ENCODE peak calls at places on chromosomes 13 and 19, in six cellular contexts. One of them, this sample, is unnamed.

GRCh38 chr13:46492946-46493345 is 60.0 kb upstream of the LRCH1 start:
- DNase-seq in activated T-cell treated with anti-CD3 and anti-CD28 coated beads for 24 hours: no peak
- DNase-seq in T-cell: peak
- DNase-seq in tibial nerve: peak
- DNase-seq in cortex of kidney: no peak
- DNase-seq in MCF 10A: peak
- DNase-seq in this sample: no peak

GRCh38 chr19:4654437-4655361 is 15.4 kb downstream of the TNFAIP8L1 start:
- DNase-seq in activated T-cell treated with anti-CD3 and anti-CD28 coated beads for 24 hours: no peak
- DNase-seq in T-cell: no peak
- DNase-seq in tibial nerve: no peak
- DNase-seq in cortex of kidney: no peak
- DNase-seq in MCF 10A: no peak
- DNase-seq in this sample: no peak

GRCh38 chr19:18749362-18750231 is 41.5 kb downstream of the COMP start:
- DNase-seq in activated T-cell treated with anti-CD3 and anti-CD28 coated beads for 24 hours: no peak
- DNase-seq in T-cell: no peak
- DNase-seq in tibial nerve: no peak
- DNase-seq in cortex of kidney: no peak
- DNase-seq in MCF 10A: no peak
- DNase-seq in this sample: no peak

GRCh38 chr19:30393046-30393445 is 20.9 kb downstream of the ZNF536 start:
- DNase-seq in activated T-cell treated with anti-CD3 and anti-CD28 coated beads for 24 hours: no peak
- DNase-seq in T-cell: no peak
- DNase-seq in tibial nerve: no peak
- DNase-seq in cortex of kidney: no peak
- DNase-seq in MCF 10A: no peak
- DNase-seq in this sample: no peak

GRCh38 chr19:42286349-42287016 is 15.4 kb upstream of the PRR19 start:
- DNase-seq in activated T-cell treated with anti-CD3 and anti-CD28 coated beads for 24 hours: no peak
- DNase-seq in T-cell: no peak
- DNase-seq in tibial nerve: no peak
- DNase-seq in cortex of kidney: no peak
- DNase-seq in MCF 10A: no peak
- DNase-seq in this sample: peak

GRCh38 chr13:72141845-72142470 is 275.0 kb upstream of the DACH1 start:
- DNase-seq in activated T-cell treated with anti-CD3 and anti-CD28 coated beads for 24 hours: no peak
- DNase-seq in T-cell: no peak
- DNase-seq in tibial nerve: no peak
- DNase-seq in cortex of kidney: no peak
- DNase-seq in MCF 10A: peak
- DNase-seq in this sample: no peak

GRCh38 chr13:46983881-46984280 is 87.0 kb upstream of the HTR2A start:
- DNase-seq in activated T-cell treated with anti-CD3 and anti-CD28 coated beads for 24 hours: no peak
- DNase-seq in T-cell: no peak
- DNase-seq in tibial nerve: no peak
- DNase-seq in cortex of kidney: no peak
- DNase-seq in MCF 10A: peak
- DNase-seq in this sample: no peak

GRCh38 chr13:101523732-101524131 is 71.3 kb downstream of the ITGBL1 start:
- DNase-seq in activated T-cell treated with anti-CD3 and anti-CD28 coated beads for 24 hours: no peak
- DNase-seq in T-cell: no peak
- DNase-seq in tibial nerve: no peak
- DNase-seq in cortex of kidney: no peak
- DNase-seq in MCF 10A: peak
- DNase-seq in this sample: no peak

GRCh38 chr13:61477619-61478018 is 62.0 kb upstream of the PCDH20 start:
- DNase-seq in activated T-cell treated with anti-CD3 and anti-CD28 coated beads for 24 hours: no peak
- DNase-seq in T-cell: no peak
- DNase-seq in tibial nerve: no peak
- DNase-seq in cortex of kidney: no peak
- DNase-seq in MCF 10A: no peak
- DNase-seq in this sample: no peak

GRCh38 chr13:24097064-24097463 is 63.5 kb upstream of the SPATA13 start:
- DNase-seq in activated T-cell treated with anti-CD3 and anti-CD28 coated beads for 24 hours: peak
- DNase-seq in T-cell: no peak
- DNase-seq in tibial nerve: no peak
- DNase-seq in cortex of kidney: no peak
- DNase-seq in MCF 10A: peak
- DNase-seq in this sample: no peak

This sample was measured in uterus.